ENCODE peak calls at places on chromosomes 1 and 21, in ten cellular contexts. One of them, this sample, is unnamed.

GRCh38 chr21:41675574-41675973 is 91.3 kb downstream of the RIPK4 start:
- DNase-seq in naive thymus-derived CD8-positive, alpha-beta T cell: no peak
- DNase-seq in GM19239: no peak
- DNase-seq in CD8-positive, alpha-beta T cell: no peak
- DNase-seq in amniotic stem cell: no peak
- DNase-seq in activated naive CD4-positive, alpha-beta T cell treated with anti-CD3 and anti-CD28 coated beads, Interleukin-2, amount 10 ng/mL, durations not matched to agents 7 days and 5 days: no peak
- DNase-seq in astrocyte of the cerebellum: no peak
- DNase-seq in astrocyte of the hippocampus: peak
- DNase-seq in RCC 7860: no peak
- DNase-seq in GM12891: no peak
- DNase-seq in this sample: peak

GRCh38 chr1:184408580-184408979 is 21.8 kb downstream of the C1orf21 start:
- DNase-seq in astrocyte of the hippocampus: no peak
- DNase-seq in RCC 7860: no peak
- DNase-seq in activated naive CD4-positive, alpha-beta T cell treated with anti-CD3 and anti-CD28 coated beads, Interleukin-2, amount 10 ng/mL, durations not matched to agents 7 days and 5 days: no peak
- DNase-seq in amniotic stem cell: no peak
- DNase-seq in naive thymus-derived CD8-positive, alpha-beta T cell: no peak
- DNase-seq in astrocyte of the cerebellum: no peak
- DNase-seq in CD8-positive, alpha-beta T cell: no peak
- DNase-seq in GM12891: no peak
- DNase-seq in GM19239: no peak
- DNase-seq in this sample: no peak

GRCh38 chr1:233675893-233676292 is 62.0 kb downstream of the KCNK1 start:
- DNase-seq in CD8-positive, alpha-beta T cell: no peak
- DNase-seq in astrocyte of the hippocampus: no peak
- DNase-seq in GM19239: no peak
- DNase-seq in naive thymus-derived CD8-positive, alpha-beta T cell: no peak
- DNase-seq in activated naive CD4-positive, alpha-beta T cell treated with anti-CD3 and anti-CD28 coated beads, Interleukin-2, amount 10 ng/mL, durations not matched to agents 7 days and 5 days: no peak
- DNase-seq in amniotic stem cell: no peak
- DNase-seq in astrocyte of the cerebellum: no peak
- DNase-seq in RCC 7860: no peak
- DNase-seq in GM12891: no peak
- DNase-seq in this sample: no peak

GRCh38 chr1:25023826-25024225 is 93.8 kb upstream of the RUNX3 start:
- DNase-seq in GM19239: no peak
- DNase-seq in astrocyte of the cerebellum: no peak
- DNase-seq in RCC 7860: no peak
- DNase-seq in naive thymus-derived CD8-positive, alpha-beta T cell: no peak
- DNase-seq in CD8-positive, alpha-beta T cell: no peak
- DNase-seq in activated naive CD4-positive, alpha-beta T cell treated with anti-CD3 and anti-CD28 coated beads, Interleukin-2, amount 10 ng/mL, durations not matched to agents 7 days and 5 days: no peak
- DNase-seq in astrocyte of the hippocampus: no peak
- DNase-seq in GM12891: no peak
- DNase-seq in amniotic stem cell: no peak
- DNase-seq in this sample: no peak

GRCh38 chr1:8905582-8906191 is 27.2 kb upstream of the ENO1 start:
- DNase-seq in GM19239: no peak
- DNase-seq in amniotic stem cell: peak
- DNase-seq in activated naive CD4-positive, alpha-beta T cell treated with anti-CD3 and anti-CD28 coated beads, Interleukin-2, amount 10 ng/mL, durations not matched to agents 7 days and 5 days: no peak
- DNase-seq in naive thymus-derived CD8-positive, alpha-beta T cell: no peak
- DNase-seq in astrocyte of the cerebellum: no peak
- DNase-seq in GM12891: no peak
- DNase-seq in CD8-positive, alpha-beta T cell: no peak
- DNase-seq in RCC 7860: no peak
- DNase-seq in astrocyte of the hippocampus: peak
- DNase-seq in this sample: peak

GRCh38 chr1:156102634-156103511 is 11.6 kb upstream of the LMNA start:
- DNase-seq in astrocyte of the cerebellum: no peak
- DNase-seq in astrocyte of the hippocampus: peak
- DNase-seq in CD8-positive, alpha-beta T cell: no peak
- DNase-seq in GM19239: no peak
- DNase-seq in GM12891: no peak
- DNase-seq in amniotic stem cell: no peak
- DNase-seq in RCC 7860: no peak
- DNase-seq in naive thymus-derived CD8-positive, alpha-beta T cell: no peak
- DNase-seq in activated naive CD4-positive, alpha-beta T cell treated with anti-CD3 and anti-CD28 coated beads, Interleukin-2, amount 10 ng/mL, durations not matched to agents 7 days and 5 days: no peak
- DNase-seq in this sample: peak

GRCh38 chr1:11350265-11350664 is 77.3 kb downstream of the UBIAD1 start:
- DNase-seq in activated naive CD4-positive, alpha-beta T cell treated with anti-CD3 and anti-CD28 coated beads, Interleukin-2, amount 10 ng/mL, durations not matched to agents 7 days and 5 days: no peak
- DNase-seq in RCC 7860: no peak
- DNase-seq in naive thymus-derived CD8-positive, alpha-beta T cell: no peak
- DNase-seq in GM19239: no peak
- DNase-seq in amniotic stem cell: no peak
- DNase-seq in GM12891: no peak
- DNase-seq in astrocyte of the cerebellum: no peak
- DNase-seq in astrocyte of the hippocampus: no peak
- DNase-seq in CD8-positive, alpha-beta T cell: no peak
- DNase-seq in this sample: peak

GRCh38 chr1:67711850-67712202 is 26.8 kb downstream of the GADD45A start:
- DNase-seq in astrocyte of the cerebellum: no peak
- DNase-seq in astrocyte of the hippocampus: no peak
- DNase-seq in amniotic stem cell: no peak
- DNase-seq in activated naive CD4-positive, alpha-beta T cell treated with anti-CD3 and anti-CD28 coated beads, Interleukin-2, amount 10 ng/mL, durations not matched to agents 7 days and 5 days: no peak
- DNase-seq in CD8-positive, alpha-beta T cell: no peak
- DNase-seq in GM19239: no peak
- DNase-seq in GM12891: no peak
- DNase-seq in RCC 7860: no peak
- DNase-seq in naive thymus-derived CD8-positive, alpha-beta T cell: no peak
- DNase-seq in this sample: no peak

GRCh38 chr1:233998926-233999325 is 94.5 kb downstream of the SLC35F3 start:
- DNase-seq in astrocyte of the cerebellum: no peak
- DNase-seq in RCC 7860: no peak
- DNase-seq in GM12891: no peak
- DNase-seq in naive thymus-derived CD8-positive, alpha-beta T cell: no peak
- DNase-seq in activated naive CD4-positive, alpha-beta T cell treated with anti-CD3 and anti-CD28 coated beads, Interleukin-2, amount 10 ng/mL, durations not matched to agents 7 days and 5 days: no peak
- DNase-seq in amniotic stem cell: no peak
- DNase-seq in CD8-positive, alpha-beta T cell: no peak
- DNase-seq in GM19239: no peak
- DNase-seq in astrocyte of the hippocampus: no peak
- DNase-seq in this sample: no peak

GRCh38 chr21:34131586-34131985 is 58.2 kb downstream of the MRPS6 start:
- DNase-seq in naive thymus-derived CD8-positive, alpha-beta T cell: no peak
- DNase-seq in GM19239: no peak
- DNase-seq in RCC 7860: no peak
- DNase-seq in astrocyte of the hippocampus: no peak
- DNase-seq in amniotic stem cell: no peak
- DNase-seq in CD8-positive, alpha-beta T cell: no peak
- DNase-seq in astrocyte of the cerebellum: no peak
- DNase-seq in GM12891: no peak
- DNase-seq in activated naive CD4-positive, alpha-beta T cell treated with anti-CD3 and anti-CD28 coated beads, Interleukin-2, amount 10 ng/mL, durations not matched to agents 7 days and 5 days: no peak
- DNase-seq in this sample: no peak

GRCh38 chr1:193241132-193241827 is 54.9 kb upstream of the B3GALT2 start:
- DNase-seq in astrocyte of the cerebellum: no peak
- DNase-seq in astrocyte of the hippocampus: no peak
- DNase-seq in GM19239: no peak
- DNase-seq in CD8-positive, alpha-beta T cell: no peak
- DNase-seq in RCC 7860: no peak
- DNase-seq in amniotic stem cell: no peak
- DNase-seq in activated naive CD4-positive, alpha-beta T cell treated with anti-CD3 and anti-CD28 coated beads, Interleukin-2, amount 10 ng/mL, durations not matched to agents 7 days and 5 days: peak
- DNase-seq in GM12891: no peak
- DNase-seq in naive thymus-derived CD8-positive, alpha-beta T cell: no peak
- DNase-seq in this sample: no peak

GRCh38 chr1:3319874-3320245 is 134.6 kb upstream of the ARHGEF16 start:
- DNase-seq in GM12891: peak
- DNase-seq in astrocyte of the cerebellum: no peak
- DNase-seq in naive thymus-derived CD8-positive, alpha-beta T cell: peak
- DNase-seq in RCC 7860: peak
- DNase-seq in astrocyte of the hippocampus: peak
- DNase-seq in activated naive CD4-positive, alpha-beta T cell treated with anti-CD3 and anti-CD28 coated beads, Interleukin-2, amount 10 ng/mL, durations not matched to agents 7 days and 5 days: peak
- DNase-seq in amniotic stem cell: no peak
- DNase-seq in CD8-positive, alpha-beta T cell: no peak
- DNase-seq in GM19239: peak
- DNase-seq in this sample: peak

GRCh38 chr1:22216210-22216883 is 73.5 kb upstream of the WNT4 start:
- DNase-seq in astrocyte of the cerebellum: no peak
- DNase-seq in GM19239: no peak
- DNase-seq in RCC 7860: no peak
- DNase-seq in GM12891: no peak
- DNase-seq in amniotic stem cell: no peak
- DNase-seq in astrocyte of the hippocampus: no peak
- DNase-seq in activated naive CD4-positive, alpha-beta T cell treated with anti-CD3 and anti-CD28 coated beads, Interleukin-2, amount 10 ng/mL, durations not matched to agents 7 days and 5 days: no peak
- DNase-seq in CD8-positive, alpha-beta T cell: no peak
- DNase-seq in naive thymus-derived CD8-positive, alpha-beta T cell: no peak
- DNase-seq in this sample: no peak

GRCh38 chr1:208189716-208190115 is 54.5 kb downstream of the PLXNA2 start:
- DNase-seq in activated naive CD4-positive, alpha-beta T cell treated with anti-CD3 and anti-CD28 coated beads, Interleukin-2, amount 10 ng/mL, durations not matched to agents 7 days and 5 days: no peak
- DNase-seq in RCC 7860: no peak
- DNase-seq in GM12891: no peak
- DNase-seq in astrocyte of the cerebellum: no peak
- DNase-seq in GM19239: no peak
- DNase-seq in amniotic stem cell: no peak
- DNase-seq in naive thymus-derived CD8-positive, alpha-beta T cell: no peak
- DNase-seq in CD8-positive, alpha-beta T cell: no peak
- DNase-seq in astrocyte of the hippocampus: no peak
- DNase-seq in this sample: peak

GRCh38 chr1:78297828-78298227 is 192.9 kb upstream of the PTGFR start:
- DNase-seq in astrocyte of the hippocampus: no peak
- DNase-seq in activated naive CD4-positive, alpha-beta T cell treated with anti-CD3 and anti-CD28 coated beads, Interleukin-2, amount 10 ng/mL, durations not matched to agents 7 days and 5 days: no peak
- DNase-seq in naive thymus-derived CD8-positive, alpha-beta T cell: no peak
- DNase-seq in GM12891: no peak
- DNase-seq in GM19239: no peak
- DNase-seq in amniotic stem cell: no peak
- DNase-seq in astrocyte of the cerebellum: no peak
- DNase-seq in CD8-positive, alpha-beta T cell: no peak
- DNase-seq in RCC 7860: no peak
- DNase-seq in this sample: peak